ENCODE peak calls at places on chromosomes 12 and 14, in nine cellular contexts. J is neural progenitor cell, E is GM23248, F is GM23338, Q is PC-3, B is SK-N-SH, Z is hepatocyte, U is HCT116, P is MM.1S. H is an unnamed sample.

GRCh38 chr14:35766700-35767082 is 42.4 kb downstream of the RALGAPA1 start:
- DNase-seq in Z (no peak), B (no peak), F (no peak), U (no peak), P (no peak), Q (no peak), J (no peak), E (no peak), H (no peak)

GRCh38 chr12:48999371-49000131 is at the start of gene DDN:
- DNase-seq in B (peak; percentile 86), Z (peak; percentile 65), U (peak; percentile 45), F (peak; percentile 52), Q (peak; percentile 62), J (peak; percentile 69), E (peak; percentile 78), P (peak; percentile 78), H (peak; percentile 40)

GRCh38 chr14:104746071-104746545 is 6.8 kb upstream of the SIVA1 start:
- DNase-seq in P (no peak), J (no peak), U (no peak), Q (no peak), F (no peak), Z (no peak), B (no peak), E (no peak), H (no peak)

GRCh38 chr12:5166976-5167375 is 123.3 kb downstream of the KCNA5 start:
- DNase-seq in U (no peak), E (peak; percentile 88), F (no peak), J (no peak), P (no peak), B (peak; percentile 41), Q (peak; percentile 26), Z (peak; percentile 24), H (no peak)

GRCh38 chr14:88481089-88481488 is 73.7 kb downstream of the PTPN21 start:
- DNase-seq in B (no peak), J (no peak), P (no peak), F (no peak), Z (no peak), U (no peak), Q (no peak), E (no peak), H (no peak)

GRCh38 chr14:65260786-65261185 is 151.7 kb upstream of the FUT8 start:
- DNase-seq in U (no peak), E (peak; percentile 82), Z (no peak), B (no peak), P (no peak), J (no peak), Q (no peak), F (no peak), H (no peak)

GRCh38 chr12:131000000-131000486 is 46.3 kb downstream of the ADGRD1 start:
- DNase-seq in J (no peak), Q (no peak), Z (no peak), E (no peak), P (no peak), F (no peak), B (no peak), U (no peak), H (no peak)

GRCh38 chr14:64857979-64858740 is 21.5 kb downstream of the SPTB start:
- DNase-seq in Z (no peak), E (no peak), P (no peak), Q (no peak), J (no peak), U (no peak), B (no peak), F (peak; percentile 39), H (no peak)

GRCh38 chr14:22159968-22160367 is 429.1 kb downstream of the DAD1 start:
- DNase-seq in Q (peak; percentile 11), Z (peak; percentile 40), B (no peak), U (no peak), F (no peak), J (no peak), P (peak; percentile 27), E (no peak), H (no peak)

GRCh38 chr12:46998811-46999368 is 80.5 kb upstream of the PCED1B start:
- DNase-seq in E (peak; percentile 90), U (no peak), J (no peak), P (no peak), Z (no peak), B (no peak), F (no peak), Q (peak; percentile 86), H (no peak)

GRCh38 chr12:64004639-64005038 is 160.1 kb downstream of the SRGAP1 start:
- DNase-seq in U (no peak), Q (no peak), F (no peak), B (no peak), Z (no peak), P (no peak), J (no peak), E (peak; percentile 73), H (no peak)

GRCh38 chr14:61678966-61679365 is 16.3 kb upstream of the HIF1A start:
- DNase-seq in Z (no peak), Q (no peak), B (peak; percentile 55), E (peak; percentile 17), F (peak; percentile 88), J (peak; percentile 86), P (no peak), U (no peak), H (no peak)
- TF ChIP-seq EZH2phosphoT487 in Z (no peak), Q (no peak), B (no peak), E (no peak), F (no peak), J (no peak), P (no peak), U (no peak), H (no peak)

DNA sequence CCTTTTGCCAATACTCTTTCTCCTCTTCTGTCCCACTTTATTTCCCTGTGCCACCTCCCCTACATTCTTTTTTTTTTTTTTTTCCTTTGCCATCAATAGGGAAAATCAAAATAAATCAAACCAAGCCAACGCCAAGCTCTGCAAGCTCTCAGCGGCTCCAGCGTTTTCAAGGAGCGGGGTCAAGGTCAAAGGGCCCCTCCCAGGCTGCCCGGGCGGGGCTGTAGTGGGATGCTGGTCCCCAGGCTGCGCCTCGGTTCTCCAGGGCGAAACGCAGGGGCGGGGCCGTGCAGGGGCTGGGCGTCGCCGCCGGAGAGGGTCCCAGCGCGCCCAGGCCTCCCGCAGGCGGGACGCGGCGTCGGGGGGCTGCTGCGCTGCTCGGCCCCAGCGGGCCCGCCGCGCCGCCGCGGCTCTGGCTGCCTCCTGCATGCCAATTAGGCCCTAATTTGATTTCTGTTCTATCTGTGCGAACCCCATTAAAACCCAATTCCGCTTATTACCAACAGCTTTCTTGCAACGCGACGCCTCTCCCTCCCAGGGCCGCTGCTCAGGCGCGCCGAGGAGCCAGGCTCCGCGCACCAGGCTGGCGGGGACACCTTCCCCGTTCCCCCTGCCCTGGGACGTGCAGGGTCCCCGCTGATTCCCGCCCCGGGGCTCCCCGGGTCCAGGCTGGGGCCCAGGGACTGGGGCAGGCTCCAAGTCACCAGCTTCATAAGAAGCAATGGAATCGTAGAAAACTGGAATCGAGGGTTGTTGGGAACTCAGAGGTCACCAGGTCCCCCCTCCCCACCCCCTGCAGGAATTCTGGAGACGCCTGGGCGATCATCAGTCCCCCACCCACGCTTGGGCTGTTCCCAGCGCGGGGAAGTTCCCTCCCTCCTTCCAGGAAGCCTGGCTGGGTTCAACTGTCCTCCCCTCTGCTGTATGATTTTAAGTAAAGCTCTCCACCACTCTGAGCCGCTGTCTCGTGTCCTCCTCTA is 50.7 kb upstream of the MAP1LC3B2 start:
- DNase-seq in J (peak; percentile 74), P (no peak), U (no peak), B (peak; percentile 66), E (peak; percentile 43), F (peak; percentile 79), Q (peak; percentile 26), Z (no peak), H (no peak)
- TF ChIP-seq EZH2phosphoT487 in J (no peak), P (no peak), U (no peak), B (no peak), E (no peak), F (no peak), Q (no peak), Z (no peak), H (no peak)

GRCh38 chr12:71157601-71158233 is at the start of gene TSPAN8:
- DNase-seq in E (no peak), F (no peak), P (no peak), B (no peak), U (no peak), Q (peak; percentile 83), Z (peak; percentile 53), J (no peak), H (no peak)

GRCh38 chr12:71160585-71160984 is 2.8 kb upstream of the TSPAN8 start:
- DNase-seq in E (no peak), F (no peak), Z (peak; percentile 45), J (no peak), Q (peak; percentile 53), P (no peak), B (no peak), U (no peak), H (no peak)

GRCh38 chr12:71161575-71161974 is 3.8 kb upstream of the TSPAN8 start:
- DNase-seq in Z (no peak), P (no peak), E (no peak), U (no peak), J (no peak), F (no peak), B (no peak), Q (peak; percentile 25), H (no peak)

GRCh38 chr12:71159260-71159659 is 1.5 kb upstream of the TSPAN8 start:
- DNase-seq in J (no peak), E (no peak), F (no peak), P (no peak), B (no peak), Q (peak; percentile 24), U (no peak), Z (no peak), H (no peak)

GRCh38 chr12:71158361-71158882 is 623 bp upstream of the TSPAN8 start:
- DNase-seq in J (no peak), F (no peak), B (no peak), Z (no peak), P (no peak), U (no peak), E (no peak), Q (peak; percentile 45), H (no peak)
- TF ChIP-seq EZH2phosphoT487 in J (no peak), F (no peak), B (no peak), Z (no peak), P (no peak), U (no peak), E (no peak), Q (no peak), H (no peak)

GRCh38 chr12:1531160-1531653 is 63.2 kb downstream of the FBXL14 start:
- DNase-seq in Q (no peak), P (no peak), F (peak; percentile 55), E (peak; percentile 58), U (no peak), J (no peak), B (no peak), Z (no peak), H (peak; percentile 51)

GRCh38 chr12:1532367-1532752 is 62.0 kb downstream of the FBXL14 start:
- DNase-seq in P (no peak), Z (no peak), B (no peak), E (peak; percentile 41), Q (no peak), J (no peak), U (no peak), F (no peak), H (no peak)

GRCh38 chr12:1532796-1533195 is 61.6 kb downstream of the FBXL14 start:
- DNase-seq in F (no peak), Q (no peak), U (no peak), B (no peak), Z (no peak), P (peak; percentile 28), J (no peak), E (peak; percentile 62), H (no peak)

GRCh38 chr12:1530592-1531159 is 63.7 kb downstream of the FBXL14 start:
- DNase-seq in B (peak; percentile 79), J (peak; percentile 60), U (no peak), E (peak; percentile 40), Z (peak; percentile 32), Q (no peak), P (no peak), F (peak; percentile 34), H (peak; percentile 52)

GRCh38 chr12:1531654-1532366 is 62.6 kb downstream of the FBXL14 start:
- DNase-seq in E (peak; percentile 60), B (no peak), J (no peak), Q (no peak), Z (no peak), P (peak; percentile 83), U (no peak), F (no peak), H (no peak)
- TF ChIP-seq EZH2phosphoT487 in E (no peak), B (no peak), J (no peak), Q (no peak), Z (no peak), P (no peak), U (no peak), F (no peak), H (no peak)